ENCODE peak calls at places on chromosomes 13 and 19, in six cellular contexts. X is bronchial epithelial cell, I is endodermal cell, V is endothelial cell of umbilical vein, B is cardiac fibroblast, O is left lung. D is an unnamed sample.

GRCh38 chr13:37134411-37135041 is 29.1 kb upstream of the CSNK1A1L start:
- DNase-seq in X (no peak), I (no peak), V (peak; percentile 89), B (peak; percentile 90), O (no peak), D (no peak)

GRCh38 chr13:48043789-48044503 is 6.4 kb downstream of the NUDT15 start:
- DNase-seq in X (peak; percentile 38), I (no peak), V (peak; percentile 67), B (peak; percentile 71), O (no peak), D (no peak)

GRCh38 chr13:28609936-28610335 is 49.0 kb upstream of the POMP start:
- DNase-seq in X (no peak), I (no peak), V (no peak), B (peak; percentile 56), O (no peak), D (no peak)

GRCh38 chr13:76816394-76816793 is 69.8 kb downstream of the KCTD12 start:
- DNase-seq in X (no peak), I (no peak), V (no peak), B (no peak), O (no peak), D (no peak)

GRCh38 chr13:23655321-23655720 is 85.1 kb downstream of the TNFRSF19 start:
- DNase-seq in X (no peak), I (no peak), V (no peak), B (no peak), O (no peak), D (no peak)

GRCh38 chr19:6674868-6675305 is 4.9 kb upstream of the TNFSF14 start:
- DNase-seq in X (peak; percentile 57), I (peak; percentile 87), V (peak; percentile 56), B (peak; percentile 80), O (peak; percentile 84), D (no peak)

GRCh38 chr19:40605201-40605971 is 4.2 kb downstream of the LTBP4 start:
- DNase-seq in X (peak; percentile 88), I (peak; percentile 87), V (no peak), B (peak; percentile 48), O (peak; percentile 88), D (peak; percentile 69)

GRCh38 chr13:90800082-90800746 is 547.3 kb upstream of the MIR17HG start:
- DNase-seq in X (no peak), I (no peak), V (no peak), B (peak; percentile 3), O (peak; percentile 60), D (peak; percentile 41)

GRCh38 chr13:101453784-101454201 is 1.3 kb downstream of the ITGBL1 start:
- DNase-seq in X (peak; percentile 52), I (peak; percentile 64), V (peak; percentile 29), B (no peak), O (no peak), D (no peak)
- TF ChIP-seq CTCF in X (peak; percentile 52), I (peak; percentile 72), V (peak; percentile 58), B (no peak), O (peak; percentile 15), D (no peak)

GRCh38 chr19:42361545-42361910 is 28.6 kb downstream of the CNFN start:
- DNase-seq in X (no peak), I (no peak), V (no peak), B (no peak), O (no peak), D (no peak)

GRCh38 chr19:42362891-42363440 is 27.1 kb downstream of the CNFN start:
- DNase-seq in X (no peak), I (no peak), V (no peak), B (no peak), O (no peak), D (no peak)

GRCh38 chr19:42363614-42364346 is 26.3 kb downstream of the CNFN start:
- DNase-seq in X (no peak), I (no peak), V (no peak), B (no peak), O (no peak), D (no peak)

GRCh38 chr19:42362342-42362741 is 27.8 kb downstream of the CNFN start:
- DNase-seq in X (no peak), I (no peak), V (no peak), B (no peak), O (no peak), D (no peak)

GRCh38 chr19:42360787-42361544 is 29.1 kb downstream of the CNFN start:
- DNase-seq in X (no peak), I (peak; percentile 80), V (no peak), B (no peak), O (no peak), D (no peak)
- TF ChIP-seq CTCF in X (no peak), I (peak; percentile 52), V (no peak), B (no peak), O (no peak), D (no peak)

DNA sequence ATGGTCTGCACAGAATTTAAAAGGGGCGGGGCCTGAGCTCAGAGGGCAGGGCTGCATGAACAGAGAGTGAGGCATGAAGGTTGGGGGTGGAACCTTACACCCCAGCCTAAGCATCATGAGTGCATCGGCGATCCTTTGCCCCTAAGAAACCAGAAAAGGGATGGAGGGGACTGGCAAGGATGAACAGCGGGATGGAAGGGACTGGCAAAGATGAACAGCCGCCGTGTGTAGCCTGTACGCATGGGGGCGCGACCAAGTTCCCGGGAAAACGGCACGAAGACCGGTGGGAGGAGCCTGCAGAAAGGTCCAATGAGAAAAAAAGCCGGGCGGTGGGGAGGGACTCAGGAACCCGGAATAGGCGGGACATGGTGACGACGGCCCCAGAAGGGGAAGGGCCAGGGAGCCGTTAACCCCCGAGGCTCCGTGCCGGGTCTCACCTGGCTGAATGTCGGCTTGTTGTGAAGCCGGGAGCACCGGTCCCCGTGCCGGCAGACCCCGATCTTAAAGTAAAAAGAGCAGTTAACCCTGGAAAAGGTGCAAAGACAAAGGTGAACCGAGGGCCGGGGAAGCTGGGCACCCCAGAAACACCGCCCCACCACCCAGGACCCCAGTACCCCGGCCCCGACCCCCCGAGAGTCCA is 410 bp downstream of the U2AF1L4 start:
- DNase-seq in X (peak; percentile 88), I (peak; percentile 98), V (peak; percentile 95), B (peak; percentile 97), O (peak; percentile 96), D (peak; percentile 82)
- TF ChIP-seq CTCF in X (peak; percentile 56), I (peak; percentile 65), V (peak; percentile 63), B (peak; percentile 48), O (no peak), D (peak; percentile 36)

GRCh38 chr13:99383946-99384345 is 76.7 kb upstream of the GPR183 start:
- DNase-seq in X (no peak), I (peak; percentile 43), V (no peak), B (no peak), O (no peak), D (no peak)
- TF ChIP-seq CTCF in X (no peak), I (no peak), V (no peak), B (no peak), O (no peak), D (no peak)

GRCh38 chr13:75398072-75398471 is 83.9 kb downstream of the TBC1D4 start:
- DNase-seq in X (no peak), I (no peak), V (no peak), B (no peak), O (no peak), D (no peak)
- TF ChIP-seq CTCF in X (no peak), I (no peak), V (no peak), B (no peak), O (no peak), D (no peak)

GRCh38 chr13:84574851-84575250 is 692.6 kb upstream of the SLITRK1 start:
- DNase-seq in X (peak; percentile 28), I (no peak), V (no peak), B (peak; percentile 30), O (no peak), D (no peak)
- TF ChIP-seq CTCF in X (peak; percentile 30), I (peak; percentile 41), V (no peak), B (peak; percentile 31), O (no peak), D (peak; percentile 22)

GRCh38 chr13:101475536-101475935 is 23.1 kb downstream of the ITGBL1 start:
- DNase-seq in X (no peak), I (no peak), V (no peak), B (no peak), O (no peak), D (no peak)

GRCh38 chr13:101473458-101473857 is 21.0 kb downstream of the ITGBL1 start:
- DNase-seq in X (peak; percentile 76), I (no peak), V (peak; percentile 32), B (peak; percentile 83), O (peak; percentile 36), D (no peak)

GRCh38 chr13:101474419-101474957 is 22.0 kb downstream of the ITGBL1 start:
- DNase-seq in X (no peak), I (peak; percentile 86), V (peak; percentile 80), B (peak; percentile 85), O (no peak), D (no peak)
- TF ChIP-seq CTCF in X (peak; percentile 20), I (peak; percentile 79), V (peak; percentile 44), B (peak; percentile 50), O (no peak), D (no peak)

DNA sequence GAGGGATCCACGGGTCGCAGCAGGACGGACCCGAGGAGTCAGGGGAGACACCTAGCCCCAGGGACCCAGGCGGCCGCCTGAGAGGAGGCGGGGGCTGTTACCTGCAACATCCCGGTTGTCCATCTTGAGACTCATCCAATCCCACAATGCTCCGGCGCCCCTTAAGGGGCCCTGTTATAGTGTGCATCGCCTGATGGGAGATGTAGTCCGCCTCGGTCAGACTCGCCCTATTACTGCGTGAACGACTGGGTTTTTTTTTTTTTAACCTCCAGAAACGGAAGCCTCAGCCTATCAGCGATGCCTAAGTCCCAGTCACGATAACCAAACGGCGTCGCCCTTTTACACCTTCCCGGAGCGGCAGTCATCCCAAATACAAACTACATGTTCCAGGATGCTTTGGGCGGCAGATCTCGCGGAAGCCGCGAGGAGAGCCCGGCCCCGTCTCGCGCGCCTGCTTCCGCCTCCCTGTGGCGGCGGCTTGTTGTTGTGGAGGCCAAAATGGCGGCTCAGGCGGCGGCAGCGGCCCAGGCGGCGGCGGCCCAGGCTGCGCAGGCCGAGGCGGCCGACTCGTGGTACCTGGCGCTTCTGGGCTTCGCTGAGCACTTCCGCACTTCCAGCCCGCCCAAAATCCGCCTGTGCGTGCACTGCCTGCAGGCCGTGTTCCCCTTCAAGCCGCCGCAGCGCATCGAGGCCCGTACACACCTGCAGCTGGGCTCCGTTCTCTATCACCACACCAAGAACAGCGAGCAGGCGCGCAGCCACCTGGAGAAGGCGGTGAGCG is at the start of the genes MAU2 and SUGP1:
- DNase-seq in X (peak; percentile 90), I (peak; percentile 96), V (peak; percentile 89), B (peak; percentile 94), O (peak; percentile 92), D (peak; percentile 91)
- TF ChIP-seq CTCF in X (peak; percentile 21), I (no peak), V (no peak), B (peak; percentile 34), O (peak; percentile 27), D (no peak)

D was measured in mesothelial cell of epicardium.